ENCODE peak calls at places on chromosome 19, in four cellular contexts. C is activated naive CD8-positive, alpha-beta T cell treated with anti-CD3 and anti-CD28 coated beads, Interleukin-2, amount 50 U/mL, for 24 hours; D is activated T-cell treated with anti-CD3 and anti-CD28 coated beads for 1 hour; H is T-helper 2 cell treated with Interferon-gamma antibody and Interleukin-4, amounts not matched to agents 5 μg/mL and 100 μg/mL, for 36 hours. G is an unnamed sample.

GRCh38 chr19:49161987-49162386 is 4.4 kb downstream of the TRPM4 start:
- DNase-seq in C (no peak), D (no peak), H (no peak), G (no peak)

GRCh38 chr19:4183967-4184717 is 1.7 kb downstream of the ANKRD24 start:
- DNase-seq in C (no peak), D (no peak), H (no peak), G (no peak)

GRCh38 chr19:21092107-21092506 is 10.1 kb downstream of the ZNF714 start:
- DNase-seq in C (no peak), D (no peak), H (no peak), G (no peak)

GRCh38 chr19:35692010-35692409 is 12.3 kb upstream of the ZBTB32 start:
- DNase-seq in C (no peak), D (no peak), H (no peak), G (no peak)

GRCh38 chr19:8641908-8642547 is 11.6 kb downstream of the NFILZ start:
- DNase-seq in C (no peak), D (no peak), H (no peak), G (no peak)

GRCh38 chr19:21513651-21514050 is 8.2 kb downstream of the ZNF429 start:
- DNase-seq in C (no peak), D (no peak), H (no peak), G (no peak)

GRCh38 chr19:801030-801860 is 4.0 kb downstream of the PTBP1 start:
- DNase-seq in C (no peak), D (no peak), H (no peak), G (no peak)

GRCh38 chr19:53978975-53979801 is 12.2 kb upstream of the CACNG6 start:
- DNase-seq in C (no peak), D (no peak), H (no peak), G (no peak)

GRCh38 chr19:5480427-5480836 is 25.2 kb downstream of the ZNRF4 start:
- DNase-seq in C (peak; percentile 47), D (peak; percentile 5), H (no peak), G (peak; percentile 51)

GRCh38 chr19:43675269-43675879 is 5.4 kb upstream of the PLAUR start:
- DNase-seq in C (no peak), D (no peak), H (no peak), G (no peak)

GRCh38 chr19:4187313-4188122 is 5.0 kb downstream of the ANKRD24 start:
- DNase-seq in C (no peak), D (no peak), H (no peak), G (no peak)

GRCh38 chr19:2339644-2340310 is 11.3 kb downstream of the SPPL2B start:
- DNase-seq in C (no peak), D (no peak), H (no peak), G (no peak)

G was measured in stimulated activated naive CD8-positive, alpha-beta T cell treated with anti-CD3 and anti-CD28 coated beads, Interleukin-15, Interleukin-2, amounts not matched to agents 100 U/mL and 50 U/mL, for 24 hours.